ENCODE peak calls at places on chromosome 11, in six cellular contexts. K, O, L, R, B and N are unnamed samples.

GRCh38 chr11:46006418-46007070 is 84.1 kb downstream of the LARGE2 start:
- DNase-seq in K (peak; percentile 13), O (peak; percentile 82), L (peak; percentile 61), R (no peak), B (no peak), N (peak; percentile 83)

GRCh38 chr11:128508785-128509518 is 78.4 kb downstream of the ETS1 start:
- DNase-seq in K (no peak), O (no peak), L (no peak), R (no peak), B (no peak), N (no peak)

GRCh38 chr11:122082203-122082602 is 33.8 kb downstream of the BLID start:
- DNase-seq in K (no peak), O (no peak), L (no peak), R (no peak), B (no peak), N (no peak)

GRCh38 chr11:76698321-76699043 is 27.9 kb upstream of the LRRC32 start:
- DNase-seq in K (no peak), O (no peak), L (no peak), R (no peak), B (no peak), N (no peak)

GRCh38 chr11:38153985-38154384 is 1555.9 kb upstream of the RAG2 start:
- DNase-seq in K (no peak), O (no peak), L (no peak), R (no peak), B (no peak), N (peak; percentile 35)

GRCh38 chr11:12216100-12216499 is 105.7 kb downstream of the MICAL2 start:
- DNase-seq in K (no peak), O (no peak), L (no peak), R (no peak), B (no peak), N (no peak)

GRCh38 chr11:134576286-134576685 is 164.2 kb upstream of the B3GAT1 start:
- DNase-seq in K (no peak), O (no peak), L (no peak), R (no peak), B (peak; percentile 44), N (no peak)

GRCh38 chr11:57751676-57752253 is at the start of gene BTBD18:
- DNase-seq in K (no peak), O (peak; percentile 21), L (no peak), R (no peak), B (no peak), N (no peak)

GRCh38 chr11:94722735-94723134 is 45.4 kb upstream of the AMOTL1 start:
- DNase-seq in K (no peak), O (no peak), L (no peak), R (no peak), B (no peak), N (no peak)

GRCh38 chr11:57460756-57461749 is 725 bp downstream of the RTN4RL2 start:
- DNase-seq in K (no peak), O (no peak), L (no peak), R (no peak), B (no peak), N (no peak)

GRCh38 chr11:20363500-20364411 is at the start of gene HTATIP2:
- DNase-seq in K (peak; percentile 79), O (peak; percentile 70), L (no peak), R (peak; percentile 46), B (peak; percentile 84), N (peak; percentile 50)

GRCh38 chr11:46015941-46016340 is 93.5 kb downstream of the LARGE2 start:
- DNase-seq in K (no peak), O (no peak), L (no peak), R (no peak), B (no peak), N (no peak)

GRCh38 chr11:12668166-12668565 is 6.1 kb upstream of the TEAD1 start:
- DNase-seq in K (no peak), O (no peak), L (peak; percentile 31), R (no peak), B (no peak), N (no peak)

GRCh38 chr11:2741006-2741376 is 41.2 kb upstream of the KCNQ1OT1 start:
- DNase-seq in K (no peak), O (no peak), L (no peak), R (no peak), B (peak; percentile 57), N (no peak)

GRCh38 chr11:117809236-117810055 is 12.4 kb upstream of the DSCAML1 start:
- DNase-seq in K (no peak), O (peak; percentile 81), L (peak; percentile 42), R (no peak), B (peak; percentile 88), N (no peak)

GRCh38 chr11:17988465-17988864 is 24.4 kb downstream of the SERGEF start:
- DNase-seq in K (no peak), O (no peak), L (no peak), R (no peak), B (no peak), N (no peak)

GRCh38 chr11:44199298-44199697 is 103.8 kb downstream of the EXT2 start:
- DNase-seq in K (no peak), O (no peak), L (no peak), R (no peak), B (no peak), N (no peak)

GRCh38 chr11:82790723-82791487 is 57.2 kb upstream of the FAM181B start:
- DNase-seq in K (no peak), O (no peak), L (no peak), R (no peak), B (no peak), N (peak; percentile 21)

GRCh38 chr11:76863196-76863777 is 2.6 kb downstream of the ACER3 start:
- DNase-seq in K (no peak), O (no peak), L (no peak), R (no peak), B (no peak), N (no peak)

GRCh38 chr11:125451400-125452124 is 44.5 kb downstream of the FEZ1 start:
- DNase-seq in K (no peak), O (peak; percentile 88), L (no peak), R (no peak), B (peak; percentile 71), N (peak; percentile 19)

GRCh38 chr11:74948546-74948897 is 369 bp downstream of the XRRA1 start:
- DNase-seq in K (no peak), O (no peak), L (no peak), R (no peak), B (no peak), N (no peak)